ENCODE peak calls at places on chromosomes 7 and 10, in four cellular contexts. One of them, this sample, is unnamed.

GRCh38 chr7:123432601-123433000 is 101.8 kb downstream of the IQUB start:
- DNase-seq in brain microvascular endothelial cell: no peak
- DNase-seq in endodermal cell: no peak
- DNase-seq in midbrain: no peak
- DNase-seq in this sample: no peak

GRCh38 chr10:21055339-21056135 is 158.4 kb upstream of the NEBL start:
- DNase-seq in endodermal cell: no peak
- DNase-seq in brain microvascular endothelial cell: no peak
- DNase-seq in midbrain: no peak
- DNase-seq in this sample: no peak

GRCh38 chr10:11758527-11759236 is 16.5 kb downstream of the ECHDC3 start:
- DNase-seq in endodermal cell: no peak
- DNase-seq in brain microvascular endothelial cell: no peak
- DNase-seq in midbrain: no peak
- DNase-seq in this sample: no peak

GRCh38 chr10:87864497-87865059 is 1.2 kb downstream of the PTEN start:
- DNase-seq in midbrain: peak; percentile 21
- DNase-seq in endodermal cell: peak; percentile 48
- DNase-seq in brain microvascular endothelial cell: no peak
- DNase-seq in this sample: no peak

GRCh38 chr7:520503-521161 is 986 bp upstream of the PDGFA start:
- DNase-seq in endodermal cell: peak; percentile 81
- DNase-seq in midbrain: peak; percentile 13
- DNase-seq in brain microvascular endothelial cell: no peak
- DNase-seq in this sample: no peak

GRCh38 chr7:74020396-74020795 is 7.6 kb upstream of the ELN start:
- DNase-seq in brain microvascular endothelial cell: no peak
- DNase-seq in midbrain: no peak
- DNase-seq in endodermal cell: no peak
- DNase-seq in this sample: no peak

GRCh38 chr7:92612501-92612900 is 22.3 kb upstream of the FAM133B start:
- DNase-seq in endodermal cell: no peak
- DNase-seq in midbrain: no peak
- DNase-seq in brain microvascular endothelial cell: no peak
- DNase-seq in this sample: no peak

GRCh38 chr7:7693881-7694280 is 24.5 kb downstream of the RPA3 start:
- DNase-seq in endodermal cell: no peak
- DNase-seq in brain microvascular endothelial cell: peak; percentile 30
- DNase-seq in midbrain: no peak
- DNase-seq in this sample: no peak

GRCh38 chr10:29648983-29649268 is 14.2 kb upstream of the SVIL start:
- DNase-seq in endodermal cell: no peak
- DNase-seq in midbrain: no peak
- DNase-seq in brain microvascular endothelial cell: peak; percentile 77
- DNase-seq in this sample: no peak

This sample was measured in activated T-helper 2 cell treated with anti-CD3 and anti-CD28 coated beads, Interferon-gamma antibody, Interleukin-2, Interleukin-4, amounts not matched to agents 10 μg/mL and 5 μg/mL and 100 μg/mL, durations not matched to agents 14 hours and 24 hours and 36 hours.